ENCODE peak calls at places on chromosomes 12 and 14, in four cellular contexts. V is NT2/D1, Z is spleen, T is A673. O is an unnamed sample. For H3K4me1, the result is how much of the 10 kb centered on the place peaks cover.

GRCh38 chr12:18982226-18982949 is 147.1 kb upstream of the PLEKHA5 start:
- DNase-seq in V (no peak), Z (no peak), T (no peak), O (no peak)

GRCh38 chr12:52191841-52192791 is at the start of gene KRT80:
- DNase-seq in V (no peak), Z (no peak), T (peak), O (no peak)

GRCh38 chr14:39417014-39417413 is 15.2 kb downstream of the FBXO33 start:
- DNase-seq in V (no peak), Z (no peak), T (peak), O (no peak)

GRCh38 chr12:6767301-6767591 is 1.1 kb downstream of the PTMS start:
- DNase-seq in V (no peak), Z (no peak), T (peak), O (no peak)

GRCh38 chr14:106489112-106489881 is 962.9 kb downstream of the TMEM121 start:
- DNase-seq in V (no peak), Z (no peak), T (no peak), O (no peak)

GRCh38 chr12:114186241-114187002 is 219.5 kb downstream of the TBX5 start:
- DNase-seq in V (peak), Z (no peak), T (no peak), O (peak)

GRCh38 chr12:123621101-123621500 is 12.4 kb downstream of the EIF2B1 start:
- DNase-seq in V (no peak), Z (no peak), T (no peak), O (no peak)

GRCh38 chr14:64266206-64266605 is 28.0 kb downstream of the ESR2 start:
- DNase-seq in V (no peak), Z (no peak), T (peak), O (no peak)

GRCh38 chr12:132065609-132066344 is 78.3 kb downstream of the DDX51 start:
- DNase-seq in V (no peak), Z (no peak), T (no peak), O (no peak)

GRCh38 chr12:121781751-121782615 is 11.5 kb downstream of the RHOF start:
- DNase-seq in V (no peak), Z (no peak), T (peak), O (peak)

GRCh38 chr14:59566725-59567124 is 9.9 kb downstream of the CCDC175 start:
- DNase-seq in V (no peak), Z (no peak), T (no peak), O (no peak)

GRCh38 chr12:6735448-6736191 is 11.8 kb downstream of the COPS7A start:
- DNase-seq in V (peak), Z (peak), T (peak), O (peak)

GRCh38 chr14:95741051-95741490 is 27.1 kb upstream of the TCL1A start:
- DNase-seq in V (no peak), Z (no peak), T (peak), O (no peak)

GRCh38 chr14:99779751-99780150 is 13.5 kb upstream of the EML1 start:
- DNase-seq in V (no peak), Z (no peak), T (no peak), O (no peak)

GRCh38 chr14:21300892-21301291 is 21.0 kb downstream of the RPGRIP1 start:
- DNase-seq in V (no peak), Z (peak), T (peak), O (peak)

GRCh38 chr14:99590746-99591555 is 13.1 kb downstream of the CCDC85C start:
- DNase-seq in V (no peak), Z (no peak), T (no peak), O (no peak)

GRCh38 chr12:89344862-89345202 is 7.5 kb downstream of the DUSP6 start:
- DNase-seq in V (no peak), Z (no peak), T (no peak), O (no peak)

GRCh38 chr12:52681551-52682380 is 1.6 kb upstream of the KRT1 start:
- DNase-seq in V (no peak), Z (no peak), T (no peak), O (no peak)

GRCh38 chr12:57483466-57483865 is 3.8 kb upstream of the ARHGAP9 start:
- DNase-seq in V (no peak), Z (peak), T (no peak), O (no peak)

GRCh38 chr14:104899781-104900180 is 24.9 kb upstream of the PLD4 start:
- DNase-seq in V (no peak), Z (no peak), T (no peak), O (no peak)

GRCh38 chr14:99708449-99708848 is 24.4 kb downstream of the CYP46A1 start:
- DNase-seq in V (no peak), Z (no peak), T (no peak), O (no peak)

GRCh38 chr14:55802986-55803431 is 223.0 kb downstream of the KTN1 start:
- DNase-seq in V (no peak), Z (no peak), T (no peak), O (no peak)

GRCh38 chr12:98228619-98229538 is 286.5 kb upstream of the TMPO start:
- DNase-seq in V (no peak), Z (no peak), T (no peak), O (no peak)

DNA sequence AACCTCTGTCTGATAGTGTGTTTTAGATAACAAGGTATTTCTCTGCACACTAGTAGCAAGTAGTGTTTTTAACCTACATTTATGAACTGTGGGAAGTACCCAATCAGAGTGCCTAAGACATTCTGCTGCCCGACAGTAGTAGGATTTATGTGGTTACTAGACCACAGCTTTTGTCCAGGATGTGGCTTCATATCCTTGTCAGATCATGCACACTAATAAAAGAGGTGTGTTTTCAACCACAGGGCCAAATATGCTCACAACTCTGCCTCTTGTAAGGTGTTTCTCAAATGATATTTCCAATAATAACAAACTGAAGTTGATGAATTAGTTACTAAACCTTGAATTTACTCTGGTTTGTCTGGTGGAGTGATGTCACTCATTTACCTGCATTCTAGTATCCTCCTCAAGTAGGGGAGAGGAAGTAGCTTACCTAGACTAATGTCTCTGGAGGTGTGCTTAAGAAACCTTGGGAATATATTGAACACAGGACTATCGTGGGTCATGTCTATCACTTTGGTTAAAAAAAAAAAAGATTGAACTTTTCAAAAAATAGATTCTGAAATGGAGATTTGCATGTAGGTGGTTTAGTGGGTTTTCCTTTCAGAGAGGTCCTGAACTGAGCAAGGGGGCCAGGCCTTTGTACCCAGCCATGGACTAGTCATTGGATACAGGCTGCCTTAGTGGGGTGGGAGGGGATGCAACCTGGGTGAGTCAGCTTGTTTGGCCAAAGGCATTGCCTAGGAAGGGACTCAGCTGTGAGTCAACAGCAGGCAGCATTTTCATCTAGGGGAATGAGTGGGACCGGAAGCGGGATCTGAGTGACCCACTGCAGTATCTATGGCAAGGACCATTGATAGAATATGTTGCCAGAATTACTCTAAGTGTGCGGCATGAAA is 14.1 kb downstream of the FBXW8 start:
- DNase-seq in V (no peak), Z (no peak), T (no peak), O (no peak)
- H3K4me1 ChIP-seq in V (under half), Z (half or more), T (under half), O (under half)

DNA sequence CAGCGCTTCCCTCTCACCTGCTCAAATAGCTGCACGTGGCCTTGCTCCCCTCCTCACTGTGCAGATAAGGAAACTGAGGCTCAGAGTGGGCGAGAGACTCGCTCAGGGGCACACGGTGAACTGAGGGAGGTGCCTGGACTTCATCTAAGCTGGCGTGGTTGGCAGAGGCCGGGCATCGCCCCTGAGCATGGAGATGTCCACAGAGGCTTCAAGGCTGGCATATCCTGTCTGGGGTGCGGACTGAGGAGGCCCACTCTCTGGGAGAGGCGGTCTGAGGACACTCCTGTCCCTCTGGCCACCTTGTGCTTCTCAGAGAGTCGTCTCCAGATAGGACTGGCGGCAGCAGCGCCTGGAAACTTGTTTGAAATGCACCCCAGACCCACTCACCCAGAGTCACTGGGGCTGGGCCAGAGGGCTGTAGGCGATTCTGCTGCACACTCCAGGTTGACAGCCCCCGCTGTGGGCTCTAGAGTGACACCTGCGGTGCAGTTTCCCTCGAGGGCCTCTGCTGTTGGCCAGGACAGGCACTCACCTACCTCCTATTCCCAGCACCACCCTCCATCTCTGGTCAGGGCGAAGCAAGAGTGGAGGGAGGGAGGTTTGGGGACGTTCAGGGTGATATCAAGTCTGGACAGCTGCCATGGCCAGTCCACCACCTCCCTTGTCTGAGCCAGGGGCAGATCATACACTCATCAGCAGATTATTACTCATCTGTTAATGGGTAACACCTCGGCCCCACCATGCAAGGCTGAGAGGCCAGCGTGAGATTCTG is 11.2 kb upstream of the LBHD2 start:
- DNase-seq in V (no peak), Z (peak), T (no peak), O (no peak)
- H3K4me1 ChIP-seq in V (under half), Z (half or more), T (under half), O (under half)

GRCh38 chr14:72716471-72716870 is 177.4 kb downstream of the DPF3 start:
- DNase-seq in V (no peak), Z (no peak), T (no peak), O (no peak)

GRCh38 chr14:72714871-72715214 is 179.1 kb downstream of the DPF3 start:
- DNase-seq in V (no peak), Z (no peak), T (no peak), O (no peak)

GRCh38 chr14:72715910-72716268 is 178.0 kb downstream of the DPF3 start:
- DNase-seq in V (no peak), Z (no peak), T (no peak), O (peak)

GRCh38 chr14:72715215-72715909 is 178.5 kb downstream of the DPF3 start:
- DNase-seq in V (no peak), Z (no peak), T (no peak), O (peak)

GRCh38 chr14:72717220-72717619 is 176.7 kb downstream of the DPF3 start:
- DNase-seq in V (no peak), Z (no peak), T (no peak), O (no peak)
- H3K4me1 ChIP-seq in V (under half), Z (under half), T (under half), O (under half)

GRCh38 chr12:104290320-104290719 is 13.2 kb upstream of the EID3 start:
- DNase-seq in V (no peak), Z (no peak), T (no peak), O (no peak)

GRCh38 chr12:104292872-104293794 is 10.4 kb upstream of the EID3 start:
- DNase-seq in V (no peak), Z (no peak), T (no peak), O (no peak)

GRCh38 chr12:104294845-104295674 is 8.5 kb upstream of the EID3 start:
- DNase-seq in V (no peak), Z (no peak), T (no peak), O (no peak)

GRCh38 chr12:104290855-104291254 is 12.7 kb upstream of the EID3 start:
- DNase-seq in V (no peak), Z (no peak), T (no peak), O (no peak)

GRCh38 chr12:104291867-104292524 is 11.5 kb upstream of the EID3 start:
- DNase-seq in V (peak), Z (no peak), T (peak), O (peak)
- H3K4me1 ChIP-seq in V (under half), Z (half or more), T (under half), O (under half)

GRCh38 chr14:92933481-92933880 is 10.5 kb downstream of the CHGA start:
- DNase-seq in V (no peak), Z (no peak), T (no peak), O (no peak)
- H3K4me1 ChIP-seq in V (under half), Z (under half), T (under half), O (under half)

GRCh38 chr14:91509878-91510170 is 286 bp downstream of the PPP4R3A start:
- DNase-seq in V (no peak), Z (no peak), T (no peak), O (peak)
- H3K4me1 ChIP-seq in V (under half), Z (half or more), T (under half), O (under half)

GRCh38 chr12:10301103-10301502 is 6.6 kb upstream of the KLRD1 start:
- DNase-seq in V (no peak), Z (no peak), T (no peak), O (no peak)
- H3K4me1 ChIP-seq in V (under half), Z (under half), T (under half), O (under half)

GRCh38 chr14:61397607-61398006 is 76.2 kb downstream of the PRKCH start:
- DNase-seq in V (no peak), Z (no peak), T (no peak), O (no peak)
- H3K4me1 ChIP-seq in V (under half), Z (half or more), T (under half), O (under half)

GRCh38 chr14:68596701-68597100 is 196.2 kb downstream of the ZFP36L1 start:
- DNase-seq in V (no peak), Z (no peak), T (no peak), O (no peak)
- H3K4me1 ChIP-seq in V (under half), Z (under half), T (under half), O (half or more)

DNA sequence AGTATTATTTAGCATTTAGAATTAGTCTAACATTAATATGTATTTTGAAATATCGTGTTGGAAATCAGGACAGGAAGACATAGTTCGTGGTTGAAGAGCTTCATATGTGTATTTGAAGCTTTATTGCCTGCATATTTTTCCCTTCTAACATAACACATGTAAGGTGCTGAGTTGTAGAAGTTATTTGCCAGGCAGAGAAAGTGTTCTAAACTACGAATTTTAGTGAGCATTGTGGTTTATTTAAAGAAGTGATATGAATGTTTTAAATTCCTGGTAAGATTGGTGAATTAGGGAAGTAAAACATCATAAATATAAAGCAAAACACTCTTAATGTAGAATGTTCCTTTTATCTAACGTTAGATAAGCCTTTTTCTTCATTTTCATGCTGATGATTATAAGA is 2.5 kb downstream of the RASSF3 start:
- DNase-seq in V (no peak), Z (no peak), T (no peak), O (no peak)
- H3K4me1 ChIP-seq in V (under half), Z (half or more), T (under half), O (under half)

O was measured in neural progenitor cell.